ENCODE peak calls at places on chromosomes 3 and 15, in five cellular contexts. V, B, Y, L and I are unnamed samples.

GRCh38 chr3:58173029-58173669 is 37.6 kb downstream of the DNASE1L3 start:
- DNase-seq in V (no peak), B (no peak), L (no peak), Y (no peak), I (no peak)

GRCh38 chr3:73885862-73886261 is 261.1 kb upstream of the PDZRN3 start:
- DNase-seq in B (no peak), V (no peak), Y (no peak), L (no peak), I (no peak)

GRCh38 chr15:80559761-80560160 is 135.3 kb upstream of the ABHD17C start:
- DNase-seq in L (no peak), V (no peak), B (no peak), Y (no peak), I (no peak)

GRCh38 chr3:144403040-144403457 is 431.4 kb downstream of the DIPK2A start:
- DNase-seq in L (no peak), V (peak; percentile 10), Y (no peak), B (no peak), I (no peak)

GRCh38 chr3:24360946-24361345 is 133.7 kb downstream of the THRB start:
- DNase-seq in V (no peak), L (no peak), B (no peak), Y (no peak), I (no peak)

GRCh38 chr3:171132873-171133272 is 106.4 kb upstream of the SLC2A2 start:
- DNase-seq in Y (peak; percentile 85), V (peak; percentile 84), L (no peak), B (no peak), I (no peak)

GRCh38 chr3:10332481-10333358 is 11.8 kb upstream of the SEC13 start:
- DNase-seq in Y (no peak), L (no peak), V (no peak), B (no peak), I (no peak)

GRCh38 chr3:45035441-45036301 is 9.6 kb downstream of the CLEC3B start:
- DNase-seq in Y (peak; percentile 35), V (peak; percentile 45), B (no peak), L (no peak), I (peak; percentile 56)

GRCh38 chr15:47768730-47769129 is 51.4 kb downstream of the SEMA6D start:
- DNase-seq in Y (no peak), V (no peak), L (no peak), B (no peak), I (no peak)

GRCh38 chr3:48411606-48412374 is 18.1 kb downstream of the PLXNB1 start:
- DNase-seq in Y (no peak), L (no peak), B (no peak), V (no peak), I (no peak)

GRCh38 chr3:79618883-79619282 is 148.9 kb downstream of the ROBO1 start:
- DNase-seq in L (no peak), V (no peak), Y (no peak), B (peak; percentile 19), I (no peak)

GRCh38 chr3:195065142-195065863 is 205.7 kb downstream of the XXYLT1 start:
- DNase-seq in Y (no peak), B (no peak), L (no peak), V (no peak), I (no peak)

GRCh38 chr3:141076821-141077571 is 25.8 kb downstream of the SPSB4 start:
- DNase-seq in V (peak; percentile 86), Y (peak; percentile 52), L (no peak), B (no peak), I (peak; percentile 61)

GRCh38 chr3:52679811-52680210 is 5.9 kb downstream of the PBRM1 start:
- DNase-seq in V (no peak), L (no peak), Y (peak; percentile 67), B (no peak), I (no peak)

GRCh38 chr15:64912926-64913325 is 1.2 kb downstream of the ANKDD1A start:
- DNase-seq in B (no peak), L (no peak), V (no peak), Y (no peak), I (no peak)

GRCh38 chr15:68819451-68820204 is 1.1 kb downstream of the ANP32A start:
- DNase-seq in V (peak; percentile 73), B (no peak), L (peak; percentile 45), Y (peak; percentile 47), I (peak; percentile 44)

GRCh38 chr15:30895461-30896210 is 8.1 kb upstream of the FAN1 start:
- DNase-seq in B (no peak), Y (no peak), L (no peak), V (no peak), I (no peak)

GRCh38 chr3:43153189-43154083 is 47.6 kb upstream of the POMGNT2 start:
- DNase-seq in Y (peak; percentile 88), L (no peak), B (no peak), V (peak; percentile 39), I (no peak)

GRCh38 chr15:55917881-55918296 is 75.5 kb downstream of the NEDD4 start:
- DNase-seq in L (no peak), V (peak; percentile 96), B (no peak), Y (peak; percentile 96), I (no peak)

GRCh38 chr3:115913069-115913686 is 289.9 kb downstream of the GAP43 start:
- DNase-seq in B (no peak), L (no peak), Y (peak; percentile 28), V (peak; percentile 25), I (no peak)

GRCh38 chr3:14113964-14114667 is 10.6 kb downstream of the CHCHD4 start:
- DNase-seq in L (no peak), B (no peak), V (no peak), Y (no peak), I (no peak)

GRCh38 chr3:185316740-185317407 is 46.1 kb upstream of the MAP3K13 start:
- DNase-seq in Y (peak; percentile 33), B (no peak), V (no peak), L (no peak), I (no peak)

GRCh38 chr15:77097921-77098320 is 27.0 kb upstream of the TSPAN3 start:
- DNase-seq in L (no peak), Y (no peak), V (no peak), B (no peak), I (no peak)

GRCh38 chr3:143249014-143249413 is 129.4 kb downstream of the CHST2 start:
- DNase-seq in V (no peak), Y (no peak), B (no peak), L (no peak), I (no peak)

GRCh38 chr15:78455749-78456148 is 17.7 kb downstream of the IREB2 start:
- DNase-seq in V (peak; percentile 59), Y (no peak), B (no peak), L (no peak), I (no peak)

GRCh38 chr15:33738941-33739664 is 229.2 kb upstream of the CHRM5 start:
- DNase-seq in Y (no peak), L (no peak), B (no peak), V (no peak), I (no peak)
- H2AFZ ChIP-seq in Y (no peak overlapping the region), L (no peak overlapping the region), B (no peak overlapping the region), V (no peak overlapping the region), I (no peak overlapping the region)

DNA sequence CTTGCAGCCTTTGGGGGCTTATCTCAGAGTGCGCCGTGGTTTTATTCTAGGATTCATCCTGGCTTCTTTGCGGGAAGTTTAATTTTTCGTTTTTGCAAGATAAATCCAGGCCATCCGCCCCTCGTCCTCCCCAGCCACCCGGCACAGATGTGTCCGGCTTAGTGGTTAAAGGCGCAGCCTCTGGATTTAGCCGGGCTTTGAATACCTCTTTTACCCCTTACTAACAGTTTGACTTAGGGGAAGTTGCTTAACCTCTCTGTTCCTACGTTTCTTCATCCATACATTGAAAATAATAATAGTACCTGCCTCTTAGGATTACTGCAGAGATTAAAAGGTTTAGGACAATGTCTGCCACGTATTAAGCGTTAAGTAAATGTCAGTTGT is 654 bp downstream of the ECT2 start:
- DNase-seq in V (peak; percentile 52), B (no peak), L (no peak), Y (peak; percentile 12), I (no peak)
- H3K14ac ChIP-seq in V (peak overlapping the region; percentile 97), B (no peak overlapping the region), L (peak overlapping the region; percentile 94), Y (peak overlapping the region; percentile 88), I (peak overlapping the region; percentile 98)

DNA sequence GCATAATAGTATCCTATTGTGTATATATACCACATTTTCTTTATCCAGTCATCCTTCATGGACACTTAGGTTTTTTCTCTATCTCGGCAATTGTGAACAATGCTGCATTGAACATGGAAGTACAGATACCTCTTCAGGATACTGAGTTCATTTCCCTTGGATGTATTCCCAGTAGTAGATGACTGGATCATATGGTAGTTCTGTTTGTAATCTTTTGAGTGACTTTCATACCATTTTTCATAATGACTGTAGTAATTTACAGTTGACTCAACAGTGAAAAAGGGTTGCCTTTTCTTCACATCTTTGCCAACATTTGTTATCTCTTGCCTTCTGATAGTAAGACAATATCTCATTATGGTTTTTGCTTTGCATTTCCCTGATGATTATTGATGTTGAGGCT is 21.8 kb downstream of the MYH15 start:
- DNase-seq in Y (peak; percentile 93), L (no peak), V (peak; percentile 2), B (no peak), I (no peak)
- H2AFZ ChIP-seq in Y (no peak overlapping the region), L (no peak overlapping the region), V (no peak overlapping the region), B (no peak overlapping the region), I (no peak overlapping the region)

GRCh38 chr3:134339331-134339730 is 34.9 kb downstream of the AMOTL2 start:
- DNase-seq in B (no peak), Y (no peak), L (no peak), V (no peak), I (peak; percentile 49)
- H3K14ac ChIP-seq in B (no peak overlapping the region), Y (no peak overlapping the region), L (no peak overlapping the region), V (no peak overlapping the region), I (no peak overlapping the region)

GRCh38 chr3:40333416-40333815 is 23.9 kb downstream of the EIF1B start:
- DNase-seq in Y (no peak), L (no peak), V (no peak), B (no peak), I (no peak)
- H2AFZ ChIP-seq in Y (no peak overlapping the region), L (no peak overlapping the region), V (no peak overlapping the region), B (no peak overlapping the region), I (no peak overlapping the region)